ENCODE peak calls at places on chromosomes 11 and 22, in eight cellular contexts. Q is HCT116; K is Right ventricle myocardium superior; A is COR-L47; E is osteocyte; Z is amniotic stem cell; I is stimulated activated CD4-positive, alpha-beta T cell treated with anti-CD3 and anti-CD28 coated beads, Interleukin-12 subunit alpha, Interleukin-12 subunit beta, amount 100 ng/mL, for 48 hours; W is NCI-H774. L is an unnamed sample.
A peak's percentile ranks its signal among the peaks of the same experiment; 100 is the strongest.

GRCh38 chr22:39994566-39995345 is at the start of gene FAM83F:
- DNase-seq in K (no peak), E (no peak), Q (peak; percentile 24), W (peak; percentile 37), A (peak; percentile 39), I (no peak), Z (no peak), L (no peak)

GRCh38 chr22:39383841-39384625 is 15.5 kb upstream of the TAB1 start:
- DNase-seq in Z (no peak), A (no peak), I (no peak), W (no peak), K (no peak), Q (no peak), E (no peak), L (no peak)

GRCh38 chr11:119829407-119829806 is 100.4 kb upstream of the NECTIN1 start:
- DNase-seq in W (no peak), I (no peak), E (no peak), A (no peak), K (no peak), Q (no peak), Z (no peak), L (no peak)

GRCh38 chr11:32478277-32478731 is 43.0 kb upstream of the WT1 start:
- DNase-seq in K (no peak), W (no peak), A (no peak), Q (no peak), Z (no peak), E (no peak), I (no peak), L (no peak)

GRCh38 chr22:28027453-28028448 is 108.7 kb upstream of the PITPNB start:
- DNase-seq in W (no peak), A (no peak), Q (no peak), E (peak; percentile 59), K (no peak), I (no peak), Z (no peak), L (no peak)

GRCh38 chr11:46330154-46330886 is 16.9 kb upstream of the DGKZ start:
- DNase-seq in I (no peak), Z (no peak), Q (no peak), A (peak; percentile 13), K (no peak), W (no peak), E (no peak), L (peak; percentile 54)

GRCh38 chr22:29689201-29689871 is 30.5 kb upstream of the CABP7 start:
- DNase-seq in I (no peak), Z (no peak), A (no peak), W (no peak), E (no peak), K (no peak), Q (no peak), L (peak; percentile 88)

GRCh38 chr11:108813086-108813485 is 148.2 kb downstream of the DDX10 start:
- DNase-seq in Q (no peak), W (no peak), K (no peak), E (no peak), A (no peak), I (no peak), Z (no peak), L (no peak)

GRCh38 chr11:84634309-84634708 is 992.8 kb downstream of the DLG2 start:
- DNase-seq in Q (no peak), Z (no peak), A (no peak), W (peak; percentile 31), E (no peak), K (no peak), I (no peak), L (no peak)

GRCh38 chr11:64101461-64101860 is 64.5 kb downstream of the MACROD1 start:
- DNase-seq in Z (no peak), E (no peak), I (no peak), W (no peak), Q (no peak), K (no peak), A (no peak), L (no peak)

GRCh38 chr11:1864216-1864615 is 11.3 kb downstream of the LSP1 start:
- DNase-seq in A (no peak), K (peak; percentile 54), I (no peak), W (no peak), Q (no peak), Z (no peak), E (no peak), L (no peak)

GRCh38 chr22:42174062-42174461 is 43.5 kb upstream of the CYP2D6 start:
- DNase-seq in W (no peak), I (no peak), Z (no peak), A (no peak), Q (no peak), K (no peak), E (no peak), L (no peak)

GRCh38 chr11:27397619-27398412 is 34.8 kb upstream of the CCDC34 start:
- DNase-seq in Z (no peak), W (no peak), K (no peak), E (no peak), I (no peak), Q (no peak), A (no peak), L (peak; percentile 90)

GRCh38 chr11:127670372-127670771 is 669.8 kb upstream of the KIRREL3 start:
- DNase-seq in E (no peak), W (no peak), Z (no peak), I (no peak), Q (no peak), K (no peak), A (no peak), L (no peak)

GRCh38 chr11:120012245-120012644 is 125.7 kb downstream of the TRIM29 start:
- DNase-seq in W (no peak), I (no peak), A (no peak), Z (no peak), K (no peak), E (no peak), Q (no peak), L (no peak)

GRCh38 chr11:61518032-61518795 is 9.7 kb downstream of the LRRC10B start:
- DNase-seq in Z (no peak), K (no peak), A (no peak), W (no peak), Q (no peak), E (no peak), I (no peak), L (no peak)

GRCh38 chr22:48892571-48893287 is 934.9 kb downstream of the BRD1 start:
- DNase-seq in A (no peak), Q (no peak), K (no peak), E (peak; percentile 76), I (no peak), Z (no peak), W (no peak), L (no peak)

GRCh38 chr22:22748297-22748743 is 103.9 kb downstream of the GGTLC2 start:
- DNase-seq in W (no peak), K (no peak), A (no peak), Z (peak; percentile 16), E (peak; percentile 74), Q (no peak), I (peak; percentile 36), L (peak; percentile 57)

GRCh38 chr11:62976109-62976508 is 8.7 kb downstream of the SLC22A6 start:
- DNase-seq in E (no peak), Z (no peak), W (no peak), A (no peak), I (no peak), Q (peak; percentile 31), K (no peak), L (peak; percentile 39)

GRCh38 chr11:62142921-62143320 is 19.1 kb downstream of the INCENP start:
- DNase-seq in K (peak; percentile 70), E (peak; percentile 84), I (no peak), Q (no peak), W (no peak), Z (no peak), A (no peak), L (no peak)

GRCh38 chr22:36546932-36547331 is 18.0 kb upstream of the EIF3D start:
- DNase-seq in K (no peak), I (no peak), A (no peak), W (no peak), E (no peak), Q (peak; percentile 35), Z (peak; percentile 37), L (no peak)

GRCh38 chr11:131973017-131973416 is 602.6 kb downstream of the NTM start:
- DNase-seq in I (no peak), E (no peak), A (no peak), Z (no peak), W (no peak), K (no peak), Q (no peak), L (no peak)

GRCh38 chr22:22855617-22856308 is 31.9 kb upstream of the IGLL5 start:
- DNase-seq in K (peak; percentile 50), W (no peak), Z (no peak), E (no peak), I (peak; percentile 12), Q (no peak), A (no peak), L (peak; percentile 45)

GRCh38 chr11:44893250-44894216 is 57.1 kb downstream of the TP53I11 start:
- DNase-seq in E (no peak), K (no peak), A (no peak), I (no peak), W (no peak), Q (no peak), Z (no peak), L (peak; percentile 55)

GRCh38 chr11:67117667-67118058 is 1.4 kb upstream of the KDM2A start:
- DNase-seq in K (peak; percentile 63), I (peak; percentile 25), Z (no peak), Q (no peak), E (no peak), A (no peak), W (peak; percentile 37), L (peak; percentile 22)

GRCh38 chr11:35045219-35045819 is 93.7 kb upstream of the CD44 start:
- DNase-seq in I (peak; percentile 43), E (no peak), A (no peak), Z (no peak), W (peak; percentile 33), Q (no peak), K (no peak), L (no peak)

GRCh38 chr11:7204778-7205177 is 46.9 kb upstream of the SYT9 start:
- DNase-seq in A (no peak), I (no peak), Z (no peak), W (no peak), Q (no peak), E (no peak), K (no peak), L (no peak)

GRCh38 chr11:96906521-96906920 is 516.7 kb downstream of the JRKL start:
- DNase-seq in Q (no peak), I (no peak), Z (no peak), E (no peak), W (no peak), A (no peak), K (no peak), L (no peak)

GRCh38 chr11:77705877-77706579 is 68.4 kb upstream of the CLNS1A start:
- DNase-seq in Q (no peak), E (no peak), Z (no peak), W (no peak), K (no peak), I (no peak), A (no peak), L (no peak)

GRCh38 chr11:130157111-130157510 is 2.5 kb upstream of the ST14 start:
- DNase-seq in A (no peak), W (no peak), Z (no peak), I (no peak), E (no peak), Q (no peak), K (no peak), L (no peak)

GRCh38 chr11:61828629-61829407 is 718 bp downstream of the FADS2 start:
- DNase-seq in Z (no peak), K (peak; percentile 69), Q (no peak), W (peak; percentile 18), A (peak; percentile 53), E (no peak), I (peak; percentile 17), L (peak; percentile 72)

L was measured in A673.